ENCODE peak calls at places on chromosomes 12 and 14, in four cellular contexts. V, X, W and F are unnamed samples. For H3K4me1, the result is how much of the 10 kb centered on the place peaks cover.

GRCh38 chr12:124744659-124745467 is 118.8 kb downstream of the SCARB1 start:
- DNase-seq in V (peak), X (no peak), W (no peak), F (peak)

GRCh38 chr14:39246618-39247017 is 12.9 kb downstream of the MIA2 start:
- DNase-seq in V (no peak), X (no peak), W (no peak), F (no peak)

GRCh38 chr12:94172031-94172430 is 23.7 kb downstream of the PLXNC1 start:
- DNase-seq in V (no peak), X (no peak), W (no peak), F (no peak)

GRCh38 chr12:57087689-57088441 is 1.0 kb upstream of the NAB2 start:
- DNase-seq in V (peak), X (peak), W (peak), F (peak)

GRCh38 chr14:22549981-22550670 is 38.9 kb downstream of the DAD1 start:
- DNase-seq in V (peak), X (no peak), W (no peak), F (no peak)

GRCh38 chr12:52371716-52372115 is 4.4 kb upstream of the KRT85 start:
- DNase-seq in V (no peak), X (no peak), W (no peak), F (no peak)

GRCh38 chr12:108633534-108634224 is at the start of gene SELPLG:
- DNase-seq in V (no peak), X (peak), W (peak), F (peak)

GRCh38 chr14:61025239-61026223 is 44.5 kb downstream of the SLC38A6 start:
- DNase-seq in V (peak), X (no peak), W (peak), F (peak)

GRCh38 chr14:90060312-90060964 is 1.4 kb upstream of the KCNK13 start:
- DNase-seq in V (peak), X (peak), W (peak), F (peak)

GRCh38 chr12:51951199-51951842 is at the start of gene ACVR1B:
- DNase-seq in V (peak), X (peak), W (peak), F (peak)

GRCh38 chr14:49691031-49691430 is 1.9 kb upstream of the KLHDC1 start:
- DNase-seq in V (no peak), X (no peak), W (no peak), F (no peak)

GRCh38 chr14:39988939-39989338 is 556.7 kb upstream of the FBXO33 start:
- DNase-seq in V (peak), X (no peak), W (no peak), F (no peak)

GRCh38 chr12:1638167-1638566 is 9.1 kb downstream of the WNT5B start:
- DNase-seq in V (no peak), X (no peak), W (no peak), F (no peak)

GRCh38 chr14:44041700-44042099 is 465.4 kb downstream of the FSCB start:
- DNase-seq in V (no peak), X (no peak), W (no peak), F (no peak)

GRCh38 chr12:122738561-122738960 is 7.9 kb upstream of the HCAR1 start:
- DNase-seq in V (no peak), X (no peak), W (no peak), F (no peak)

GRCh38 chr12:23824358-23824757 is 125.1 kb downstream of the SOX5 start:
- DNase-seq in V (no peak), X (no peak), W (no peak), F (no peak)

GRCh38 chr12:108004368-108004767 is 124.7 kb upstream of the WSCD2 start:
- DNase-seq in V (peak), X (no peak), W (no peak), F (no peak)

GRCh38 chr14:66359500-66359899 is 126.7 kb upstream of the CCDC196 start:
- DNase-seq in V (peak), X (no peak), W (no peak), F (no peak)

GRCh38 chr12:78671295-78671694 is 193.3 kb upstream of the SYT1 start:
- DNase-seq in V (peak), X (no peak), W (no peak), F (no peak)

GRCh38 chr12:105083551-105084105 is 630 bp downstream of the ALDH1L2 start:
- DNase-seq in V (peak), X (peak), W (peak), F (peak)

GRCh38 chr12:11765421-11765816 is 115.9 kb downstream of the ETV6 start:
- DNase-seq in V (no peak), X (no peak), W (no peak), F (no peak)

GRCh38 chr12:11768233-11768965 is 118.9 kb downstream of the ETV6 start:
- DNase-seq in V (no peak), X (no peak), W (no peak), F (no peak)

GRCh38 chr12:11767029-11767724 is 117.7 kb downstream of the ETV6 start:
- DNase-seq in V (no peak), X (no peak), W (no peak), F (no peak)

GRCh38 chr12:11763760-11764520 is 114.5 kb downstream of the ETV6 start:
- DNase-seq in V (no peak), X (no peak), W (no peak), F (no peak)

DNA sequence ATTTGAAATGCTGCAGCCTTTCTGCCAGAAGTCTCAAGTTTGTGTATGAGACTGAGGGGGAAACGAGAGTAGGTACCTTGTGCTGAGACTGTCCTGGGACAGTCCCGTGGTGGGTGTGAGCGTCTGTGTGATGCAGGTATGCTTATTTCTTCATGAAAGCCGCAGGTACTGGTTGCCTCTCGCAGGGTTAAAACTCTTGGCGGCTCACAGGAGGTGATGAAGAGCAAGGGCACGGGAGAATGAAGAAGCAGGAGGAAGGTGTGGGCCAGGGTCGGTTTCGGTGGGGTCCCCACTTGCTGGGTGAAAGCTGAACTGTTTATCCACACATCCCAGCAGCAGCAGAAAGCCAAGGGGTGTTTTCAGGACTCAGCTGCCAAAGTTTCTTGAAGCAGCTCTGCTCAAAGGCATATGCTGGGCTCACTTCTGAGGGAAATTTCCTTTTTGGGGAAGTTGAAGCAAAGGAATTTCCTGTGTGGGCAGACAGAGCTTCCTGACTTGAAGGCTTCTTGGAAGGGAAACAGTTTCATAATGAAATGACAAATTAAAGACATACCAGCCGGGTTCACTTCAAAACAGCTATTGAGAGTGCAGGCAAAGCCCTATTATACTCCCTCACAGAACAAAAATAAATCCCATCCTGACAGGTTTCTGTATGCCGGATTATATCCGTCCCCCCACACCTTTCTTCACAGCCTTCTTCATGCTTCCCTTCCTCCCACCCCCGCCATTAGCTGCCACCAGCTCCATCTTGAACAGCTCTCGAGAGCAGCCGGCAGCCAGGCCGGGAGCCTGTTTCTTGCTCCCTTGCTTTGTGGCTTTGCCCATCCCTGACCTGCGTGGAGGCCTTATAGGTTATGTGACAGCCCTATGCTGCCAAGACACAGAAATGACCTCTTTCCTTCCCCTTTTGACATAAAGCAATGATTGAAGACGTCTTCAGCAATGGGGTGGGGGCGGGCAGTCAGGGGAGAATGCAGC is 116.6 kb downstream of the ETV6 start:
- DNase-seq in V (peak), X (no peak), W (no peak), F (no peak)
- H3K4me1 ChIP-seq in V (under half), X (half or more), W (half or more), F (under half)

GRCh38 chr14:93331375-93332031 is 1.3 kb downstream of the BTBD7 start:
- DNase-seq in V (no peak), X (peak), W (peak), F (no peak)

GRCh38 chr14:93332853-93333630 is at the start of gene BTBD7:
- DNase-seq in V (peak), X (peak), W (peak), F (peak)

GRCh38 chr14:93330609-93331000 is 2.2 kb downstream of the BTBD7 start:
- DNase-seq in V (no peak), X (no peak), W (no peak), F (no peak)

GRCh38 chr14:93333631-93334095 is 827 bp upstream of the BTBD7 start:
- DNase-seq in V (no peak), X (no peak), W (no peak), F (no peak)

GRCh38 chr14:93332032-93332852 is 594 bp downstream of the BTBD7 start:
- DNase-seq in V (peak), X (peak), W (peak), F (peak)
- TF ChIP-seq CTCF in V (no peak), X (no peak), W (no peak), F (no peak)

DNA sequence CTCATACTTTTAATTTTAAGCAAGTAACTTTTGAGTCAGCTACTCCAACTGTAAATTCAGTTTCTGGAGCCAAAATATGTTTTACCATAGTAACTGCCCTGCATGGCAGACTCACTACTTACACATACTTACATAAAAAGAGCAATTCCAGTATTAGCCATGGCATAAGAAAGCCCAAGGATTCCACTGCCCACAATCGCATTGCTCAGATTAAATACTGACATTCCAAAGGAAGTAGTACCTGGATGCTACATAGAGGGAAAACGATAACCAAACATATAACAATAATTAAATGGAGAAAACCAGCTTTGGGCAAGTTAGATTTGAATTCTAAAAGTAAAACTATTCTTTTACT is 2.2 kb downstream of the SLC38A2 start:
- DNase-seq in V (no peak), X (no peak), W (no peak), F (no peak)
- H3K4me3 ChIP-seq in V (peak), X (peak), W (peak), F (peak)

GRCh38 chr12:116910280-116910644 is 488 bp upstream of the FBXW8 start:
- DNase-seq in V (no peak), X (no peak), W (no peak), F (no peak)

GRCh38 chr12:116906285-116906684 is 4.5 kb upstream of the FBXW8 start:
- DNase-seq in V (no peak), X (no peak), W (no peak), F (no peak)

GRCh38 chr12:116916122-116916521 is 5.4 kb downstream of the FBXW8 start:
- DNase-seq in V (no peak), X (no peak), W (no peak), F (no peak)

GRCh38 chr12:116915326-116915725 is 4.6 kb downstream of the FBXW8 start:
- DNase-seq in V (no peak), X (no peak), W (no peak), F (no peak)

DNA sequence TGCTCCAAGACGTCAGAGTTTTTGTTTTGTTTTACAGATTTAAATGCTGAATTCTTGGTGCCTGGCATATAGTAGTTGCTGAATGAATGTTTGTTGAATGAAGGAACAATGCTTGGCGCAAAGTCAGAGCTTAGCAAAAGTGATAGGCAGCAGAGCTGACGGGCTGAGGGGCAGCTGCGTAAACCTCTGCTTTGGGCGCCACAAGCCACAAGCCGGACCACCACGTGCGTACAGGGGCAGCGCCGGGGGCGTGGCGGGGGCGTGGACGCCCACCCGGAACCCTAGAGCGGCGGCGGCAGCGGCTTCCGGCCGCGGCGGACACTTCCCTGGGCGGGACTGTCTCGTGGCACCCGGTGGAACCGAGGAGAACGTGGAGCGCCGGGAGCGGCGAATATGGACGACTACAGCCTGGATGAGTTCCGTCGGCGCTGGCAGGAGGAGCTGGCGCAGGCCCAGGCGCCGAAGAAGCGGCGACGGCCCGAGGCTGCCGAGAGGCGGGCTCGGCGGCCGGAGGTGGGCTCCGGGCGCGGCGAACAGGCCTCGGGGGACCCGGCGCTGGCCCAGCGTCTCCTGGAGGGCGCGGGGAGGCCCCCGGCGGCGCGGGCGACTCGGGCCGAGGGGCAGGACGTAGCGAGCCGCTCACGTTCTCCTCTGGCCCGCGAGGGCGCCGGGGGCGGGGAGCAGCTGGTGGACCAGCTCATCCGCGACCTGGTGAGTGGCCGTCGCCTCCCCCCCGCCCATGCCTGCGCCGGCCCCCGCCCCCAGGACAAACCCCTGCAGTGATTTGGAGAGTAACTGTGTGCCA is at the start of gene FBXW8:
- DNase-seq in V (peak), X (peak), W (peak), F (peak)
- H3K4me1 ChIP-seq in V (under half), X (under half), W (under half), F (under half)

DNA sequence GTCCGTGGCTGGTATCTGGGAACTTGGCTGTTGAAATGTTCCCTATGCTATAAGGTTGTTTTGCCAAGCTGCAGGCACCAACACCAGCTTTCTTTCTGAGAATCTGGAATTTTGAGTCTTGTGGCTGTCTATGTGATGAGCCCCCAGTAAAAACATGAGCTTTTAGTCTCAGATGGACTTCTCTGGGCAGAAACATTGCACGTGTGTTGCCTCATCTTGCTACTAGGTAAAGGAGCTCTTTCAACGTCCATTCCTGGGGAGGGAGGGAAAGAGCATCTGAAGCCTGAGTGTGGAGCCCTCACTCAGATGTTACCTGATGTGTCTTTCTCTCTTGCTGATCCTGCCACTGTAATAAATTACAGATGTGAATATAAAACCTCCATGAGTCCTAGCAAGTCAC is 183.8 kb upstream of the LHX5 start:
- DNase-seq in V (no peak), X (no peak), W (no peak), F (no peak)
- TF ChIP-seq CTCF in V (no peak), X (no peak), W (no peak), F (no peak)